ENCODE peak calls at places on chromosomes 4 and X, in five cellular contexts. H is A549, Q is fibroblast of lung, S is astrocyte of the spinal cord, C is AG09309. P is an unnamed sample.

GRCh38 chrX:16931371-16931770 is 15.1 kb upstream of the REPS2 start:
- DNase-seq in H (no peak), Q (no peak), S (no peak), C (no peak), P (no peak)

GRCh38 chr4:38204317-38205060 is 244.3 kb downstream of the PTTG2 start:
- DNase-seq in H (no peak), Q (no peak), S (no peak), C (no peak), P (no peak)

GRCh38 chr4:8916251-8916913 is 44.7 kb upstream of the HMX1 start:
- DNase-seq in H (no peak), Q (no peak), S (no peak), C (no peak), P (no peak)

GRCh38 chr4:184396001-184396400 is 78.3 kb downstream of the IRF2 start:
- DNase-seq in H (no peak), Q (no peak), S (peak; percentile 40), C (no peak), P (no peak)

GRCh38 chrX:13201605-13202219 is 118.1 kb downstream of the ATXN3L start:
- DNase-seq in H (no peak), Q (no peak), S (no peak), C (no peak), P (no peak)

GRCh38 chr4:73019462-73020047 is 50.0 kb downstream of the COX18 start:
- DNase-seq in H (peak; percentile 18), Q (peak; percentile 31), S (peak; percentile 55), C (peak; percentile 7), P (no peak)

GRCh38 chr4:14807857-14808256 is 194.4 kb upstream of the CPEB2 start:
- DNase-seq in H (no peak), Q (no peak), S (no peak), C (no peak), P (no peak)

GRCh38 chr4:26176621-26177121 is 144.1 kb upstream of the RBPJ start:
- DNase-seq in H (no peak), Q (peak; percentile 94), S (peak; percentile 80), C (no peak), P (peak; percentile 63)

GRCh38 chr4:186927624-186928023 is 204.0 kb upstream of the FAT1 start:
- DNase-seq in H (no peak), Q (no peak), S (no peak), C (no peak), P (no peak)

GRCh38 chr4:79598801-79599200 is 190.8 kb upstream of the GK2 start:
- DNase-seq in H (no peak), Q (no peak), S (no peak), C (no peak), P (no peak)

GRCh38 chr4:87423313-87424031 is 1.1 kb downstream of the NUDT9 start:
- DNase-seq in H (no peak), Q (no peak), S (peak; percentile 14), C (no peak), P (no peak)

GRCh38 chr4:1353186-1354055 is 6.4 kb downstream of the UVSSA start:
- DNase-seq in H (no peak), Q (no peak), S (no peak), C (no peak), P (no peak)

GRCh38 chr4:55920571-55920970 is 28.2 kb upstream of the CEP135 start:
- DNase-seq in H (peak; percentile 2), Q (no peak), S (no peak), C (no peak), P (no peak)

GRCh38 chr4:21367567-21367966 is 581.0 kb downstream of the KCNIP4 start:
- DNase-seq in H (no peak), Q (no peak), S (no peak), C (no peak), P (no peak)

GRCh38 chr4:146336413-146336807 is 122.1 kb downstream of the REELD1 start:
- DNase-seq in H (peak; percentile 45), Q (peak; percentile 30), S (no peak), C (no peak), P (no peak)

GRCh38 chrX:29652484-29652883 is 562.9 kb upstream of the MAGEB2 start:
- DNase-seq in H (no peak), Q (peak; percentile 89), S (peak; percentile 70), C (no peak), P (no peak)

GRCh38 chrX:7876957-7877356 is 34.0 kb downstream of the VCX start:
- DNase-seq in H (no peak), Q (no peak), S (no peak), C (no peak), P (no peak)
- H3K4me3 ChIP-seq in H (no peak overlapping the region), Q (no peak overlapping the region), S (no peak overlapping the region), C (no peak overlapping the region), P (no peak overlapping the region)

DNA sequence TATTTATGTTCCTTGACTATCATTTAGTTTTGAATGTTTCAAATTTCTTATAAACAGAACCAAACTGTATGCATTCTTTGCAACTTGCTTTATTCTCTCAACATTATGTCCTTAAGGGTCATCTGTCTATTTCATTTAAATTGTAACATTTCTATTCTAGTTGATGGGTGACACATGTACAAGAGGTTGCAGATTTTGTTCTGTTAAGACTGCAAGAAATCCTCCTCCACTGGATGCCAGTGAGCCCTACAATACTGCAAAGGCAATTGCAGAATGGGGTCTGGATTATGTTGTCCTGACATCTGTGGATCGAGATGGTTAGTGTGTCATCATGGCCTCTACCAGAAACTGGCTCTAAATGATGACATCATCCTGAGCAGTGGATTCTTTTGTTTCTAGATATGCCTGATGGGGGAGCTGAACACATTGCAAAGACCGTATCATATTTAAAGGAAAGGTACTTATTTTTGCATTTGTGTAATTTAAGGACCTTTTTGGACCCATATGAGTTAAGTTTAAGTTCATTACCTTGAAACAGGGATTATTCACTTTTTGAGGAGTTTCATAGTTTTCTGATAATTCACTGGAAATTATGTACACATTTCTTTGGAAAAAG is 6.1 kb downstream of the LIAS start:
- DNase-seq in H (peak; percentile 82), Q (peak; percentile 88), S (peak; percentile 83), C (no peak), P (peak; percentile 31)
- TF ChIP-seq CTCF in H (peak; percentile 38), Q (peak; percentile 39), S (peak; percentile 26), C (peak; percentile 12), P (no peak)

GRCh38 chr4:67545996-67546356 is 673 bp upstream of the CENPC start:
- DNase-seq in H (no peak), Q (no peak), S (no peak), C (no peak), P (no peak)
- H3K4me3 ChIP-seq in H (peak overlapping the region; percentile 92), Q (peak overlapping the region; percentile 82), S (peak overlapping the region; percentile 90), C (peak overlapping the region; percentile 86), P (peak overlapping the region; percentile 79)

DNA sequence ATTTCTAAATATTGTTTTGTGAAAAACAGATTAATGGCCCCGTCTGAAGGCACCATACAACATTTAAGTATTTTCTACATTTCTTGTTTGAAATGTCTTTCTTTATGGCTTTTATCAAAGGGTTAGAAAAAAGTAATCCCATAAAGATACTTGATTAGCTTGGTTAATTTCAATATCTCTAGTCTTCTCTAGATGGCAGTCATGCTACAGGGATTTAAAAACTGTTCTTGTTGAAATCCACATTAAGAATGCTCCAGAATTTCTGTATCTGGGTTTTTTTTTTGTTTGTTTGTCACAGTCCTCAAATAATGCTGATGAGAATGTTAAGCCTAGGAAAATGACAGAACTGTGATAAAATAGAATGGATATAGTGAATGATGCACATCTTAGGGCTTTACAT is 109.0 kb upstream of the AADAT start:
- DNase-seq in H (no peak), Q (no peak), S (no peak), C (no peak), P (no peak)
- TF ChIP-seq CTCF in H (no peak), Q (no peak), S (no peak), C (no peak), P (peak; percentile 1)

GRCh38 chr4:6470502-6471302 is 1.7 kb downstream of the PPP2R2C start:
- DNase-seq in H (peak; percentile 61), Q (peak; percentile 41), S (peak; percentile 4), C (no peak), P (no peak)

GRCh38 chr4:6468376-6468775 is 4.0 kb downstream of the PPP2R2C start:
- DNase-seq in H (no peak), Q (no peak), S (no peak), C (no peak), P (no peak)

GRCh38 chr4:6471303-6472007 is 959 bp downstream of the PPP2R2C start:
- DNase-seq in H (peak; percentile 27), Q (no peak), S (peak; percentile 5), C (no peak), P (no peak)

GRCh38 chr4:6469144-6469543 is 3.3 kb downstream of the PPP2R2C start:
- DNase-seq in H (no peak), Q (no peak), S (no peak), C (no peak), P (no peak)

GRCh38 chr4:6469898-6470501 is 2.4 kb downstream of the PPP2R2C start:
- DNase-seq in H (no peak), Q (no peak), S (no peak), C (no peak), P (no peak)
- H3K4me3 ChIP-seq in H (peak overlapping the region; percentile 84), Q (no peak overlapping the region), S (no peak overlapping the region), C (no peak overlapping the region), P (no peak overlapping the region)

GRCh38 chr4:138090145-138090917 is 151.8 kb downstream of the SLC7A11 start:
- DNase-seq in H (peak; percentile 68), Q (peak; percentile 65), S (peak; percentile 87), C (peak; percentile 44), P (no peak)
- TF ChIP-seq CTCF in H (peak; percentile 75), Q (peak; percentile 69), S (peak; percentile 63), C (peak; percentile 69), P (peak; percentile 45)

GRCh38 chr4:102007959-102008425 is 217.5 kb downstream of the BANK1 start:
- DNase-seq in H (no peak), Q (no peak), S (no peak), C (no peak), P (no peak)
- H3K4me3 ChIP-seq in H (no peak overlapping the region), Q (no peak overlapping the region), S (no peak overlapping the region), C (no peak overlapping the region), P (no peak overlapping the region)

P was measured in AG04449.